ENCODE peak calls at places on chromosomes 6 and 20, in nine cellular contexts. W is A549, Z is endothelial cell of umbilical vein, X is GM12878, F is SK-N-SH, R is HCT116, B is H1, H is K562, O is HepG2. E is an unnamed sample.

GRCh38 chr6:71254323-71254722 is 34.3 kb upstream of the OGFRL1 start:
- DNase-seq in W (no peak), Z (no peak), X (no peak), F (peak; percentile 76), R (no peak), B (no peak), H (no peak), O (no peak), E (no peak)

GRCh38 chr6:11277275-11278206 is 45.1 kb upstream of the NEDD9 start:
- DNase-seq in W (peak; percentile 55), Z (peak; percentile 71), X (peak; percentile 94), F (no peak), R (no peak), B (no peak), H (no peak), O (peak; percentile 90), E (no peak)

GRCh38 chr6:55941713-55942112 is 66.3 kb upstream of the BMP5 start:
- DNase-seq in W (peak; percentile 14), Z (peak; percentile 11), X (no peak), F (no peak), R (no peak), B (no peak), H (no peak), O (no peak), E (peak; percentile 11)

GRCh38 chr6:52946301-52946700 is 36.8 kb upstream of the GSTA3 start:
- DNase-seq in W (no peak), Z (no peak), X (no peak), F (no peak), R (no peak), B (no peak), H (no peak), O (no peak), E (no peak)

GRCh38 chr20:34891166-34892062 is 15.0 kb downstream of the ACSS2 start:
- DNase-seq in W (no peak), Z (no peak), X (no peak), F (no peak), R (peak; percentile 64), B (no peak), H (no peak), O (no peak), E (peak; percentile 88)

GRCh38 chr20:32484221-32485125 is 100.7 kb downstream of the NOL4L start:
- DNase-seq in W (peak; percentile 52), Z (peak; percentile 62), X (no peak), F (peak; percentile 81), R (no peak), B (peak; percentile 68), H (no peak), O (no peak), E (peak; percentile 45)

GRCh38 chr6:165729307-165729936 is 66.4 kb upstream of the PDE10A start:
- DNase-seq in W (peak; percentile 13), Z (peak; percentile 40), X (no peak), F (peak; percentile 74), R (peak; percentile 6), B (peak; percentile 84), H (peak; percentile 85), O (peak; percentile 13), E (peak; percentile 35)

GRCh38 chr20:6651016-6651415 is 116.5 kb upstream of the BMP2 start:
- DNase-seq in W (no peak), Z (no peak), X (no peak), F (no peak), R (no peak), B (no peak), H (no peak), O (no peak), E (peak; percentile 79)

GRCh38 chr6:37731888-37732287 is 34.2 kb upstream of the MDGA1 start:
- DNase-seq in W (peak; percentile 19), Z (no peak), X (peak; percentile 39), F (no peak), R (no peak), B (no peak), H (peak; percentile 82), O (no peak), E (peak; percentile 65)

GRCh38 chr20:38203337-38204003 is 38.4 kb upstream of the TGM2 start:
- DNase-seq in W (no peak), Z (no peak), X (no peak), F (no peak), R (no peak), B (no peak), H (no peak), O (no peak), E (no peak)

GRCh38 chr20:3218307-3218988 is 9.2 kb downstream of the ITPA start:
- DNase-seq in W (peak; percentile 63), Z (peak; percentile 46), X (no peak), F (peak; percentile 95), R (no peak), B (peak; percentile 98), H (peak; percentile 74), O (peak; percentile 75), E (peak; percentile 77)

GRCh38 chr6:161463061-161463460 is 189.2 kb upstream of the AGPAT4 start:
- DNase-seq in W (no peak), Z (no peak), X (no peak), F (no peak), R (no peak), B (no peak), H (no peak), O (no peak), E (no peak)

GRCh38 chr6:47520282-47520681 is 42.7 kb downstream of the CD2AP start:
- DNase-seq in W (no peak), Z (no peak), X (no peak), F (no peak), R (no peak), B (no peak), H (peak; percentile 14), O (peak; percentile 15), E (no peak)

GRCh38 chr6:129936329-129937165 is 75.4 kb upstream of the TMEM244 start:
- DNase-seq in W (peak; percentile 68), Z (peak; percentile 73), X (peak; percentile 21), F (no peak), R (peak; percentile 81), B (no peak), H (peak; percentile 21), O (peak; percentile 49), E (peak; percentile 68)

GRCh38 chr6:138692978-138693909 is 80.3 kb upstream of the CCDC28A start:
- DNase-seq in W (peak; percentile 69), Z (peak; percentile 64), X (no peak), F (peak; percentile 59), R (peak; percentile 48), B (peak; percentile 81), H (peak; percentile 64), O (peak; percentile 54), E (peak; percentile 85)

GRCh38 chr6:149026530-149026942 is 279.7 kb downstream of the UST start:
- DNase-seq in W (peak; percentile 72), Z (peak; percentile 23), X (no peak), F (peak; percentile 32), R (peak; percentile 70), B (no peak), H (peak; percentile 66), O (peak; percentile 48), E (peak; percentile 75)

GRCh38 chr20:24837721-24838456 is 111.2 kb upstream of the CST7 start:
- DNase-seq in W (no peak), Z (no peak), X (no peak), F (no peak), R (no peak), B (no peak), H (no peak), O (no peak), E (no peak)

GRCh38 chr6:40714143-40714542 is 127.0 kb upstream of the LRFN2 start:
- DNase-seq in W (no peak), Z (no peak), X (no peak), F (no peak), R (no peak), B (no peak), H (no peak), O (no peak), E (no peak)

DNA sequence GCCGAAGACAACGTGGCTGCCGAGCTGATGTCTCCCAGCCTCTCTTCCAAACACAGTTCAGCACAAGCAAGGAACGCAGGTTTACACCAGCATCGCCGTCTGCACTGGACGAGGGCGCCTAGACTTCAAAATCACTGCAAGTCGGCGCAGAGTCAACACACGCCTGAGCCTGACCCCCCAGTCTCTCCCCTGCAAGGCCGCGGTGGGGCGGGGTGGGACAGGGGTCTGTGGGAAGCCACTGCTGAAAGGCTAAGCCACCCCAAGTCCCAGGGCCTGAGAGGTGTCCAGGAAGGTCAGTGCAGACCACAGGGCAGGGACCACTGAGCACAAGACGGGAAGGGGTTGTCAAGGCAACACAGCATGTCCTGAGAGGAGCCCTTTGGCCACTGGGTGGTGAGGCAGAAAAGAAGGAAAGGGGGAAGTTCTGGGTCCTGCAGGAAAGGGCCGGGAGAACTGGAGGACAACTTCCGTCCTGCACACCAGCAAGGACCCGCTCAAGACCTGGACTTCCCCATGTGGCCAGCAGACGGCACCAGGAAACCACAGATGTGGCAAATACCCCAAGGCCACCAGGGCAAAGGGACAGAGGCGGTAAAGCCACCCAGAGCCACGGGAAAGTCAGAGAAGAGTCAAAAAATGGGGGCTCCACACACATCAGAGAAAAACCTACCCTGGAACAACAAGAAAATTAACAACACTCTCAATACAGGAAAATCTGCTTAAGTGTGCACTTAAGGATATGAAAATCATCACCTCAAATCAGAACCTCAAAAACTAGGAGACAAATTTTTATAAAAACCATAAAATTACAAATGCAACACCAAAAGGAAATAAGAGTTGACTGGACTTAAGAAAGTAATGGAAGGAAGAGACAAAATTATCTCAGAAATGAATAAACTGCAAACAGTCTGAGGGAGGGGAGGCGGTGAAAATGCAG is 84.8 kb downstream of the TAF4 start:
- DNase-seq in W (peak; percentile 65), Z (no peak), X (no peak), F (peak; percentile 73), R (peak; percentile 3), B (no peak), H (peak; percentile 78), O (peak; percentile 72), E (peak; percentile 37)
- TF ChIP-seq MAX in W (no peak), Z (no peak), X (no peak), F (no peak), R (no peak), B (no peak), H (no peak), O (no peak), E (no peak)

GRCh38 chr20:11686900-11687543 is 230.7 kb upstream of the BTBD3 start:
- DNase-seq in W (no peak), Z (peak; percentile 27), X (no peak), F (no peak), R (no peak), B (peak; percentile 66), H (no peak), O (no peak), E (no peak)
- H3K4me3 ChIP-seq in W (peak overlapping the region; percentile 42), Z (peak overlapping the region; percentile 6), X (no peak overlapping the region), F (no peak overlapping the region), R (no peak overlapping the region), B (peak overlapping the region; percentile 56), H (no peak overlapping the region), O (no peak overlapping the region), E (no peak overlapping the region)

DNA sequence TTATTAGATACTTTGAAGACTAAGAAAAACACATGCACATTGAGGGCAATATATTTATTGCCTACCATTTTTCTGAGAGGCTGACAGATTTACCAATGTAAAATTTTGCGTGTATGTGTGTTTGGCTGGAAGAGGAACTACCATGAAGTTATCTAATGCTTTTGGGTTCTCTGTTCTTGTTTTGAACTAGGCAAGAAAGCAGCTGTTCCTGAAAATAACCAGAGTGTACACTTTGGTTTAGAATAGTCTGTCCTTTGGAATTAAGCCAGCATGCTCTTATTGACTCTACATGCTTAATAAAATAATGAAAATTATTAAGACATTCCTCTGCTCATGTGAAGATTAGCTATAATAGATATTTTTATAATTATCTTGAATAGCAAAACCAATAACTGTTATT is 129.2 kb downstream of the MYB start:
- DNase-seq in W (no peak), Z (no peak), X (no peak), F (no peak), R (no peak), B (no peak), H (no peak), O (no peak), E (peak; percentile 67)
- TF ChIP-seq CTCF in W (no peak), Z (no peak), X (no peak), F (no peak), R (no peak), B (no peak), H (no peak), O (no peak), E (no peak)

GRCh38 chr6:24227556-24227955 is 101.5 kb downstream of the NRSN1 start:
- DNase-seq in W (no peak), Z (no peak), X (no peak), F (no peak), R (no peak), B (no peak), H (no peak), O (no peak), E (no peak)
- TF ChIP-seq MAX in W (no peak), Z (no peak), X (no peak), F (no peak), R (no peak), B (peak; percentile 28), H (no peak), O (no peak), E (no peak)

E was measured in NB4.